ENCODE peak calls at places on chromosomes 3 and 15, in five cellular contexts. V is stimulated activated CD4-positive, alpha-beta T cell treated with anti-CD3 and anti-CD28 coated beads, Interleukin-1b, Interleukin-23, amount 100 ng/mL, for 24 hours; U is cerebellar cortex; P is activated naive CD8-positive, alpha-beta T cell treated with anti-CD3 and anti-CD28 coated beads, Interleukin-2, amount 10 ng/mL, durations not matched to agents 7 days and 5 days; I is cardiac fibroblast. D is an unnamed sample.
A peak's percentile ranks its signal among the peaks of the same experiment; 100 is the strongest.

GRCh38 chr3:178054505-178054904 is 481.7 kb upstream of the KCNMB2 start:
- DNase-seq in I (peak; percentile 45), U (no peak), P (no peak), V (no peak), D (no peak)

GRCh38 chr3:140135461-140135860 is 200.5 kb downstream of the CLSTN2 start:
- DNase-seq in V (no peak), P (no peak), I (no peak), U (no peak), D (no peak)

GRCh38 chr3:65398953-65399352 is 639.8 kb downstream of the MAGI1 start:
- DNase-seq in U (no peak), I (no peak), V (no peak), P (no peak), D (no peak)

GRCh38 chr3:36525115-36525711 is 144.9 kb downstream of the STAC start:
- DNase-seq in I (peak; percentile 14), U (no peak), V (no peak), P (no peak), D (peak; percentile 83)

GRCh38 chr3:121839962-121840361 is 5.0 kb downstream of the EAF2 start:
- DNase-seq in V (no peak), I (no peak), P (no peak), U (no peak), D (no peak)

GRCh38 chr15:68224546-68225250 is 4.8 kb downstream of the CLN6 start:
- DNase-seq in I (no peak), P (no peak), U (no peak), V (no peak), D (no peak)

GRCh38 chr3:64444619-64445317 is 219.5 kb upstream of the PRICKLE2 start:
- DNase-seq in P (no peak), U (no peak), I (no peak), V (no peak), D (no peak)

GRCh38 chr3:45105855-45106655 is 40.1 kb downstream of the CDCP1 start:
- DNase-seq in V (peak; percentile 31), U (no peak), I (peak; percentile 59), P (peak; percentile 83), D (no peak)

GRCh38 chr3:122508135-122508914 is 6.4 kb downstream of the KPNA1 start:
- DNase-seq in P (no peak), U (no peak), I (no peak), V (no peak), D (no peak)

GRCh38 chr3:39103791-39104552 is 3.5 kb downstream of the GORASP1 start:
- DNase-seq in V (no peak), U (no peak), P (no peak), I (no peak), D (no peak)

GRCh38 chr15:29870495-29871151 is 48.4 kb upstream of the TJP1 start:
- DNase-seq in P (no peak), I (peak; percentile 10), U (no peak), V (no peak), D (no peak)

GRCh38 chr15:89885611-89886010 is 8.2 kb downstream of the AP3S2 start:
- DNase-seq in U (no peak), P (no peak), V (no peak), I (no peak), D (no peak)

GRCh38 chr3:149388001-149388435 is 10.6 kb upstream of the TM4SF1 start:
- DNase-seq in V (no peak), P (no peak), I (peak; percentile 87), U (no peak), D (peak; percentile 97)

GRCh38 chr3:128335621-128336296 is 130.9 kb downstream of the DNAJB8 start:
- DNase-seq in I (no peak), U (no peak), V (no peak), P (peak; percentile 10), D (no peak)

GRCh38 chr3:72997421-72997961 is 880 bp downstream of the PPP4R2 start:
- DNase-seq in P (peak; percentile 31), I (peak; percentile 68), V (peak; percentile 2), U (peak; percentile 54), D (no peak)

GRCh38 chr3:15284121-15284889 is 48.1 kb downstream of the SH3BP5 start:
- DNase-seq in V (no peak), I (peak; percentile 61), U (peak; percentile 47), P (no peak), D (no peak)

GRCh38 chr15:45637552-45638033 is 2.8 kb downstream of the SQOR start:
- DNase-seq in U (no peak), P (no peak), I (peak; percentile 96), V (no peak), D (peak; percentile 76)

GRCh38 chr3:35659808-35660207 is 20.5 kb downstream of the ARPP21 start:
- DNase-seq in U (peak; percentile 81), V (no peak), P (no peak), I (no peak), D (no peak)

GRCh38 chr3:32506466-32506865 is 3.8 kb upstream of the CMTM6 start:
- DNase-seq in V (no peak), I (no peak), U (no peak), P (no peak), D (no peak)